ENCODE peak calls at places on chromosome 21, in eight cellular contexts. H, P, E, K, J, O, V and S are unnamed samples.

GRCh38 chr21:32521736-32522360 is 63.5 kb downstream of the TCP10L start:
- DNase-seq in J (no peak), H (no peak), P (no peak), K (no peak), O (no peak), E (no peak), V (no peak), S (no peak)

GRCh38 chr21:30340714-30341573 is 3.5 kb upstream of the KRTAP27-1 start:
- DNase-seq in O (no peak), K (peak; percentile 1), P (peak; percentile 56), H (peak; percentile 11), E (peak; percentile 6), V (peak; percentile 4), J (no peak), S (no peak)

GRCh38 chr21:42304556-42305454 is 10.4 kb downstream of the TFF3 start:
- DNase-seq in P (no peak), H (no peak), E (no peak), J (no peak), V (no peak), O (no peak), K (no peak), S (no peak)

GRCh38 chr21:24693779-24694178 is 913.5 kb downstream of the MRPL39 start:
- DNase-seq in J (no peak), V (no peak), H (no peak), O (no peak), K (no peak), P (no peak), E (no peak), S (no peak)

GRCh38 chr21:40049031-40049958 is 182.1 kb downstream of the PCP4 start:
- DNase-seq in P (peak; percentile 34), O (no peak), E (no peak), K (no peak), J (no peak), H (no peak), V (peak; percentile 36), S (no peak)

GRCh38 chr21:45580576-45581321 is 38.5 kb upstream of the SLC19A1 start:
- DNase-seq in J (no peak), O (no peak), V (no peak), E (no peak), K (no peak), P (no peak), H (peak; percentile 24), S (peak; percentile 19)

GRCh38 chr21:41874611-41875010 is 4.5 kb downstream of the PRDM15 start:
- DNase-seq in V (no peak), J (no peak), E (no peak), P (no peak), O (no peak), H (no peak), K (no peak), S (no peak)

GRCh38 chr21:36104306-36105300 is 30.3 kb upstream of the CBR3 start:
- DNase-seq in H (no peak), P (no peak), V (no peak), J (no peak), E (peak; percentile 28), K (no peak), O (peak; percentile 21), S (peak; percentile 52)

GRCh38 chr21:14602418-14602987 is 56.4 kb upstream of the SAMSN1 start:
- DNase-seq in H (no peak), E (peak; percentile 37), P (no peak), O (no peak), K (peak; percentile 32), V (no peak), J (no peak), S (no peak)

GRCh38 chr21:45146301-45146700 is 71.9 kb downstream of the ADARB1 start:
- DNase-seq in K (no peak), P (no peak), E (no peak), O (no peak), V (no peak), J (no peak), H (no peak), S (peak; percentile 8)

GRCh38 chr21:36695671-36696389 is 3.1 kb upstream of the SIM2 start:
- DNase-seq in J (no peak), O (no peak), H (peak; percentile 25), K (no peak), E (no peak), V (no peak), P (no peak), S (no peak)

GRCh38 chr21:41627428-41627827 is 119.5 kb upstream of the TMPRSS2 start:
- DNase-seq in P (no peak), E (no peak), V (no peak), K (no peak), O (no peak), J (no peak), H (no peak), S (no peak)

GRCh38 chr21:45293726-45294401 is 6.2 kb upstream of the POFUT2 start:
- DNase-seq in V (no peak), H (no peak), E (no peak), J (no peak), P (no peak), K (no peak), O (no peak), S (peak; percentile 50)

GRCh38 chr21:42337830-42338729 is 12.7 kb downstream of the TFF2 start:
- DNase-seq in E (peak; percentile 52), V (peak; percentile 28), H (peak; percentile 72), K (peak; percentile 37), O (peak; percentile 17), J (peak; percentile 66), P (peak; percentile 10), S (peak; percentile 87)

GRCh38 chr21:32212116-32212515 is 66.7 kb downstream of the MIS18A start:
- DNase-seq in J (no peak), O (no peak), E (no peak), P (no peak), V (no peak), K (no peak), H (no peak), S (no peak)

GRCh38 chr21:45537111-45537745 is 5.0 kb downstream of the SLC19A1 start:
- DNase-seq in H (no peak), K (no peak), O (no peak), J (no peak), P (no peak), E (no peak), V (no peak), S (no peak)

GRCh38 chr21:33157303-33157702 is 72.4 kb upstream of the IFNAR2 start:
- DNase-seq in J (no peak), K (no peak), V (no peak), E (no peak), O (no peak), H (no peak), P (no peak), S (no peak)

GRCh38 chr21:33893917-33894316 is 21.7 kb downstream of the ATP5PO start:
- DNase-seq in O (no peak), E (no peak), H (no peak), K (no peak), P (no peak), V (no peak), J (no peak), S (no peak)

GRCh38 chr21:33403786-33404571 is 766 bp downstream of the IFNGR2 start:
- DNase-seq in E (peak; percentile 52), K (no peak), J (no peak), H (peak; percentile 52), O (peak; percentile 28), V (peak; percentile 71), P (peak; percentile 34), S (peak; percentile 69)